ENCODE peak calls at places on chromosomes 7 and 10, in six cellular contexts. A is heart right ventricle, W is ureter, J is NB4, K is fibroblast of mammary gland, U is psoas muscle. O is an unnamed sample.
A peak's percentile ranks its signal among the peaks of the same experiment; 100 is the strongest.

GRCh38 chr7:141027043-141027442 is 12.3 kb upstream of the MRPS33 start:
- DNase-seq in A (no peak), J (no peak), W (no peak), K (no peak), U (no peak), O (no peak)

GRCh38 chr10:110373059-110373458 is 68.3 kb upstream of the SMNDC1 start:
- DNase-seq in J (no peak), K (peak; percentile 20), A (no peak), U (no peak), W (no peak), O (no peak)

GRCh38 chr7:21867816-21868646 is 77.7 kb downstream of the CDCA7L start:
- DNase-seq in A (no peak), K (no peak), U (no peak), W (no peak), J (peak; percentile 14), O (no peak)

GRCh38 chr10:43260911-43261577 is 5.8 kb downstream of the RASGEF1A start:
- DNase-seq in A (no peak), J (no peak), K (no peak), U (no peak), W (no peak), O (peak; percentile 47)

GRCh38 chr7:4774804-4775280 is 581 bp upstream of the AP5Z1 start:
- DNase-seq in U (no peak), W (no peak), J (peak; percentile 80), K (peak; percentile 74), A (no peak), O (no peak)

GRCh38 chr7:101586971-101587370 is 42.1 kb downstream of the MYL10 start:
- DNase-seq in U (no peak), J (no peak), K (no peak), W (peak; percentile 18), A (no peak), O (no peak)

GRCh38 chr7:40822861-40823260 is 688.1 kb downstream of the SUGCT start:
- DNase-seq in J (no peak), K (no peak), W (no peak), U (no peak), A (no peak), O (no peak)

GRCh38 chr10:102796407-102797176 is 40.6 kb downstream of the CYP17A1 start:
- DNase-seq in K (no peak), J (peak; percentile 91), W (peak; percentile 77), A (peak; percentile 86), U (peak; percentile 89), O (peak; percentile 96)

GRCh38 chr7:28755255-28755654 is 202.9 kb downstream of the TRIL start:
- DNase-seq in W (no peak), K (peak; percentile 77), A (no peak), J (no peak), U (no peak), O (no peak)

GRCh38 chr7:142460402-142461117 is 202.7 kb upstream of the PRSS58 start:
- DNase-seq in W (no peak), K (peak; percentile 81), U (no peak), A (no peak), J (no peak), O (no peak)

GRCh38 chr10:22340362-22341189 is 4.7 kb upstream of the SPAG6 start:
- DNase-seq in W (peak; percentile 65), U (peak; percentile 72), J (peak; percentile 75), A (peak; percentile 72), K (peak; percentile 31), O (peak; percentile 72)